ENCODE peak calls at places on chromosomes 13 and 19, in six cellular contexts. F is small intestine, D is A549, M is fibroblast of lung, C is cardiac muscle cell, J is PC-3. Z is an unnamed sample.
A peak's percentile ranks its signal among the peaks of the same experiment; 100 is the strongest.

GRCh38 chr13:112831196-112831595 is 137.8 kb upstream of the MCF2L start:
- DNase-seq in F (no peak), D (no peak), M (no peak), C (no peak), J (no peak), Z (no peak)

GRCh38 chr13:72808917-72809500 is 27.1 kb downstream of the PIBF1 start:
- DNase-seq in F (peak; percentile 32), D (peak; percentile 9), M (peak; percentile 23), C (peak; percentile 13), J (peak; percentile 41), Z (no peak)

GRCh38 chr13:104099750-104100149 is 1033.5 kb upstream of the SLC10A2 start:
- DNase-seq in F (no peak), D (no peak), M (no peak), C (no peak), J (no peak), Z (no peak)

GRCh38 chr19:10419646-10420443 is 493 bp upstream of the PDE4A start:
- DNase-seq in F (no peak), D (peak; percentile 90), M (peak; percentile 50), C (peak; percentile 72), J (peak; percentile 42), Z (peak; percentile 30)

GRCh38 chr13:74145249-74145970 is 11.2 kb upstream of the KLF12 start:
- DNase-seq in F (no peak), D (no peak), M (peak; percentile 88), C (no peak), J (no peak), Z (no peak)

GRCh38 chr19:30148803-30149202 is 206.8 kb downstream of the URI1 start:
- DNase-seq in F (no peak), D (no peak), M (no peak), C (no peak), J (no peak), Z (no peak)

GRCh38 chr13:84845875-84846619 is 953.2 kb downstream of the SLITRK6 start:
- DNase-seq in F (no peak), D (no peak), M (no peak), C (no peak), J (no peak), Z (no peak)

GRCh38 chr19:4596033-4596904 is 36.8 kb upstream of the SEMA6B start:
- DNase-seq in F (no peak), D (no peak), M (no peak), C (no peak), J (no peak), Z (no peak)

GRCh38 chr19:10802479-10802878 is 33.5 kb downstream of the TMED1 start:
- DNase-seq in F (no peak), D (no peak), M (no peak), C (no peak), J (no peak), Z (no peak)

GRCh38 chr19:6534451-6535093 is 3.7 kb downstream of the TNFSF9 start:
- DNase-seq in F (no peak), D (no peak), M (no peak), C (peak; percentile 30), J (no peak), Z (no peak)

GRCh38 chr19:31408460-31409124 is 59.4 kb upstream of the TSHZ3 start:
- DNase-seq in F (no peak), D (peak; percentile 19), M (peak; percentile 85), C (no peak), J (peak; percentile 36), Z (no peak)

GRCh38 chr19:29881386-29881785 is 60.7 kb upstream of the URI1 start:
- DNase-seq in F (no peak), D (no peak), M (no peak), C (no peak), J (peak; percentile 34), Z (no peak)

GRCh38 chr13:106034201-106034600 is 501.3 kb downstream of the EFNB2 start:
- DNase-seq in F (no peak), D (no peak), M (no peak), C (no peak), J (no peak), Z (no peak)

GRCh38 chr13:45728759-45729158 is 26.6 kb downstream of the CBY2 start:
- DNase-seq in F (no peak), D (peak; percentile 42), M (no peak), C (peak; percentile 46), J (peak; percentile 4), Z (no peak)

GRCh38 chr19:46902402-46902766 is 41.6 kb downstream of the ARHGAP35 start:
- DNase-seq in F (peak; percentile 54), D (no peak), M (no peak), C (no peak), J (peak; percentile 86), Z (no peak)

GRCh38 chr19:6271251-6271650 is 8.5 kb downstream of the MLLT1 start:
- DNase-seq in F (no peak), D (no peak), M (peak; percentile 28), C (peak; percentile 49), J (no peak), Z (no peak)

GRCh38 chr19:4878491-4878968 is 11.1 kb upstream of the PLIN3 start:
- DNase-seq in F (no peak), D (no peak), M (no peak), C (no peak), J (no peak), Z (no peak)

GRCh38 chr19:34345934-34346333 is 19.1 kb upstream of the GPI start:
- DNase-seq in F (peak; percentile 91), D (peak; percentile 81), M (peak; percentile 63), C (peak; percentile 68), J (peak; percentile 81), Z (peak; percentile 77)

GRCh38 chr19:30112666-30113065 is 170.6 kb downstream of the URI1 start:
- DNase-seq in F (no peak), D (no peak), M (no peak), C (no peak), J (no peak), Z (no peak)

GRCh38 chr13:94480672-94481145 is 1.2 kb upstream of the DCT start:
- DNase-seq in F (no peak), D (no peak), M (peak; percentile 74), C (no peak), J (no peak), Z (no peak)

GRCh38 chr13:51035469-51035868 is 75.6 kb downstream of the C13orf42 start:
- DNase-seq in F (no peak), D (no peak), M (no peak), C (no peak), J (no peak), Z (no peak)

GRCh38 chr19:36838784-36839324 is 667 bp upstream of the ZNF790 start:
- DNase-seq in F (no peak), D (no peak), M (no peak), C (no peak), J (no peak), Z (no peak)

GRCh38 chr19:36833430-36833829 is 4.8 kb downstream of the ZNF790 start:
- DNase-seq in F (no peak), D (no peak), M (no peak), C (no peak), J (no peak), Z (no peak)

GRCh38 chr19:36837902-36838783 is at the start of gene ZNF790:
- DNase-seq in F (peak; percentile 91), D (peak; percentile 80), M (peak; percentile 95), C (peak; percentile 95), J (peak; percentile 34), Z (peak; percentile 96)

DNA sequence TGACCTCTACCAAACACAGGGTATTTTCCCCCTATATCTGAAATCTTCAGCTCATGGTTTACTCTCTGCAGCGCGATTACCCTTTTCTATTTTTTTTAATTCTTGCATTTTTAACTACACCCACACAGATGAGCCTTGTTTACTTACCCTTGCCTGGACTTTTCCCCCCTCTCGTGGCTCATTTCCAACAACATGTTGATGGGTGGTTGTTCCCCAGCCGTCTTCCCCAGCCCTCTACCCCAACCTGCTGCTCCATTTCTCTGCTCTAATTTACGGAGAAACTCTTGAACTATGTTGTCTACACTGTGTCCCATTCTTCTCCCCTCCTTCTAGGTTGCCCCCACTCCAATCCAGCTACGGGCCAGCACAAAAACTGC is 674 bp downstream of the ZNF790 start:
- DNase-seq in F (no peak), D (no peak), M (no peak), C (no peak), J (no peak), Z (no peak)
- H3K27ac ChIP-seq in F (peak overlapping the region; percentile 98), D (no peak overlapping the region), M (peak overlapping the region; percentile 81), C (peak overlapping the region; percentile 97), J (no peak overlapping the region), Z (peak overlapping the region; percentile 69)

GRCh38 chr19:13053238-13053637 is 49.4 kb downstream of the LYL1 start:
- DNase-seq in F (no peak), D (no peak), M (peak; percentile 26), C (no peak), J (no peak), Z (no peak)
- H3K27ac ChIP-seq in F (peak overlapping the region; percentile 84), D (peak overlapping the region; percentile 54), M (peak overlapping the region; percentile 95), C (no peak overlapping the region), J (peak overlapping the region; percentile 99), Z (peak overlapping the region; percentile 90)

DNA sequence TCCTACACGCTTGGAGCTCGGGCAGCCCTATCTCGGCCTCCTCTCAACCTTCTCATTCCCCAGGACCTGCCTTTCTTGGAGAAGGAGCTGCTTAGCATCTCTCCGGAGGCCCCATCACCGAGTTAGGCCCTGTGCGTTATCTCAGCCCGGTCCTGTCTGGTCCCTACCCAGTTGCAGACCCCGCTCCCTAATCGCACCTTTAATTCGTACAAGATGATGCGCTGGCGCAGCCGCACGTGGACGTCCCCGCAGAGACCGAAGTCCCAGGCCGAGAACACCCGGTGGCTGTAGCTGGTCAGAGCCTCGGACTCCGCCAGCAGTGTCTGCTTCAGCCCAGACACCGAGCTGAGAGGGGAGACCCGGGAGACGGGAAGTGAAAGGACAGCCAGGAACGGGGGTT is 5.7 kb upstream of the LENG1 start:
- DNase-seq in F (no peak), D (no peak), M (no peak), C (no peak), J (no peak), Z (no peak)
- H3K27ac ChIP-seq in F (no peak overlapping the region), D (no peak overlapping the region), M (no peak overlapping the region), C (no peak overlapping the region), J (no peak overlapping the region), Z (no peak overlapping the region)

GRCh38 chr19:18173054-18173571 is 500 bp upstream of the IFI30 start:
- DNase-seq in F (no peak), D (no peak), M (no peak), C (no peak), J (no peak), Z (no peak)

GRCh38 chr19:18168673-18169381 is 4.8 kb upstream of the IFI30 start:
- DNase-seq in F (no peak), D (no peak), M (no peak), C (no peak), J (no peak), Z (no peak)

GRCh38 chr19:18172331-18173053 is 1.1 kb upstream of the IFI30 start:
- DNase-seq in F (no peak), D (no peak), M (no peak), C (no peak), J (no peak), Z (no peak)

GRCh38 chr19:18171605-18172327 is 1.8 kb upstream of the IFI30 start:
- DNase-seq in F (no peak), D (no peak), M (no peak), C (no peak), J (no peak), Z (no peak)

DNA sequence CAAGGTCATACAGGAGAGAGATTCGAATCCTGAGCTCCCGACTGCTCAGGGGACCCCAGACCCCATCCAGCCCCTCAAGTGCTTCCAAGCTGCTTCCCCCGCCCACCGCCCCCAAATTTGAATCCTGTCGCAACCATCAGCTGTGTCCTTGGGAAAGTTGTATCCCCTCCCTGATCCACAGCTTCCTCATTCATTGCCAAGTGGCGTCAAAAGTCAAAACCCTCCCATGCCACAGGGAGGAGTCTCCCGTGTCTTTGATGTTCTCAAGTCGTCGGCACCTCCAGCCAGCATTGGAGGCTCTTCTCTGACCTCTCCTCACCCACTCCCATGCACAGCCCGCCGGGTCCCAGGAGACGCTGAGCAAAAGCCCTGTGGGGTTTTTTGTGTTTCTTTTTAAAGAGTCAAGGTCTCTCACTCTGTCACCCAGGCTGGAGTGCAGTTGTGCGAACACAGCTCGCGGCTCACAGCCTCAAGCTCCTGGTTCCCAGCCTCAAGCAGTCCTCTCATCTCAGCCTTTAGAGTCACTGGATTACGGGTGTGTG is 2.8 kb upstream of the IFI30 start:
- DNase-seq in F (no peak), D (no peak), M (no peak), C (no peak), J (no peak), Z (peak; percentile 59)
- H3K27ac ChIP-seq in F (peak overlapping the region; percentile 55), D (no peak overlapping the region), M (no peak overlapping the region), C (no peak overlapping the region), J (no peak overlapping the region), Z (peak overlapping the region; percentile 58)